ENCODE peak calls at places on chromosome 12, in ten cellular contexts. U is GM23338, M is AG04449, F is heart left ventricle, L is stomach, E is fibroblast of lung, K is endothelial cell of umbilical vein, R is aorta, S is left ventricle myocardium inferior, G is neuronal stem cell. A is an unnamed sample.

GRCh38 chr12:69511016-69511415 is 40.8 kb downstream of the FRS2 start:
- DNase-seq in U (no peak), M (no peak), F (no peak), L (no peak), E (no peak), K (no peak), R (no peak), S (no peak), G (no peak), A (no peak)

GRCh38 chr12:16347391-16348298 is at the start of gene MGST1:
- DNase-seq in U (peak), M (no peak), F (peak), L (peak), E (peak), K (peak), R (peak), S (peak), G (peak), A (peak)

GRCh38 chr12:106000376-106001104 is 138.2 kb downstream of the NUAK1 start:
- DNase-seq in U (no peak), M (no peak), F (no peak), L (no peak), E (no peak), K (no peak), R (no peak), S (no peak), G (no peak), A (no peak)

GRCh38 chr12:111410229-111411186 is 4.8 kb downstream of the SH2B3 start:
- DNase-seq in U (no peak), M (no peak), F (no peak), L (no peak), E (peak), K (peak), R (no peak), S (peak), G (no peak), A (peak)

GRCh38 chr12:130675121-130675520 is 41.0 kb downstream of the RIMBP2 start:
- DNase-seq in U (no peak), M (no peak), F (no peak), L (no peak), E (no peak), K (no peak), R (no peak), S (no peak), G (no peak), A (no peak)

GRCh38 chr12:59372971-59373370 is 222.9 kb upstream of the SLC16A7 start:
- DNase-seq in U (peak), M (no peak), F (no peak), L (no peak), E (peak), K (peak), R (no peak), S (no peak), G (no peak), A (peak)

GRCh38 chr12:113609692-113610469 is 138.2 kb upstream of the LHX5 start:
- DNase-seq in U (peak), M (no peak), F (no peak), L (no peak), E (no peak), K (no peak), R (no peak), S (no peak), G (peak), A (no peak)

GRCh38 chr12:106769078-106769477 is 5.4 kb upstream of the RIC8B start:
- DNase-seq in U (peak), M (peak), F (no peak), L (no peak), E (peak), K (no peak), R (no peak), S (no peak), G (no peak), A (peak)

GRCh38 chr12:102551186-102551585 is 70.8 kb upstream of the IGF1 start:
- DNase-seq in U (no peak), M (no peak), F (no peak), L (no peak), E (no peak), K (no peak), R (no peak), S (no peak), G (no peak), A (no peak)

GRCh38 chr12:49903351-49903699 is 375 bp downstream of the FAIM2 start:
- DNase-seq in U (no peak), M (no peak), F (no peak), L (no peak), E (no peak), K (no peak), R (peak), S (no peak), G (no peak), A (no peak)

GRCh38 chr12:54428050-54429013 is 9.3 kb upstream of the ITGA5 start:
- DNase-seq in U (no peak), M (no peak), F (peak), L (no peak), E (peak), K (peak), R (peak), S (no peak), G (no peak), A (peak)

GRCh38 chr12:70744133-70744532 is 106.9 kb upstream of the PTPRB start:
- DNase-seq in U (no peak), M (no peak), F (no peak), L (no peak), E (no peak), K (no peak), R (no peak), S (no peak), G (no peak), A (peak)

GRCh38 chr12:92485356-92486348 is 217.1 kb upstream of the PLEKHG7 start:
- DNase-seq in U (no peak), M (no peak), F (no peak), L (no peak), E (no peak), K (peak), R (no peak), S (no peak), G (no peak), A (peak)

GRCh38 chr12:55673638-55674037 is 34.1 kb downstream of the ITGA7 start:
- DNase-seq in U (no peak), M (no peak), F (no peak), L (no peak), E (no peak), K (no peak), R (no peak), S (no peak), G (no peak), A (no peak)

GRCh38 chr12:53726342-53726741 is 910 bp downstream of the CALCOCO1 start:
- DNase-seq in U (no peak), M (no peak), F (no peak), L (no peak), E (no peak), K (no peak), R (no peak), S (no peak), G (no peak), A (no peak)

GRCh38 chr12:18696971-18697602 is 40.7 kb downstream of the PLCZ1 start:
- DNase-seq in U (no peak), M (no peak), F (no peak), L (no peak), E (peak), K (no peak), R (no peak), S (no peak), G (no peak), A (peak)

GRCh38 chr12:46124848-46125619 is 134.7 kb upstream of the SCAF11 start:
- DNase-seq in U (peak), M (peak), F (peak), L (peak), E (peak), K (peak), R (no peak), S (no peak), G (peak), A (peak)

GRCh38 chr12:121992059-121992879 is 29.4 kb upstream of the BCL7A start:
- DNase-seq in U (no peak), M (peak), F (no peak), L (no peak), E (peak), K (peak), R (no peak), S (no peak), G (no peak), A (peak)

GRCh38 chr12:105775351-105775750 is 363.4 kb downstream of the NUAK1 start:
- DNase-seq in U (no peak), M (peak), F (no peak), L (no peak), E (peak), K (peak), R (no peak), S (no peak), G (no peak), A (no peak)

GRCh38 chr12:32395031-32395430 is 4.3 kb upstream of the FGD4 start:
- DNase-seq in U (no peak), M (no peak), F (no peak), L (no peak), E (no peak), K (no peak), R (no peak), S (no peak), G (no peak), A (no peak)

GRCh38 chr12:18690653-18691052 is 47.2 kb downstream of the PLCZ1 start:
- DNase-seq in U (no peak), M (no peak), F (no peak), L (no peak), E (peak), K (no peak), R (no peak), S (no peak), G (no peak), A (peak)

GRCh38 chr12:69497308-69498026 is 27.3 kb downstream of the FRS2 start:
- DNase-seq in U (no peak), M (no peak), F (no peak), L (no peak), E (peak), K (no peak), R (no peak), S (no peak), G (no peak), A (peak)

GRCh38 chr12:43832506-43833168 is 3.2 kb upstream of the TMEM117 start:
- DNase-seq in U (no peak), M (no peak), F (no peak), L (no peak), E (no peak), K (no peak), R (no peak), S (no peak), G (no peak), A (no peak)

GRCh38 chr12:113174461-113175384 is 10.6 kb downstream of the DDX54 start:
- DNase-seq in U (peak), M (no peak), F (peak), L (peak), E (peak), K (peak), R (peak), S (peak), G (peak), A (peak)

GRCh38 chr12:47835017-47835830 is 15.5 kb upstream of the HDAC7 start:
- DNase-seq in U (no peak), M (no peak), F (no peak), L (no peak), E (no peak), K (no peak), R (peak), S (no peak), G (no peak), A (no peak)

GRCh38 chr12:28967426-28967825 is 181.7 kb upstream of the FAR2 start:
- DNase-seq in U (no peak), M (no peak), F (no peak), L (no peak), E (no peak), K (no peak), R (no peak), S (no peak), G (no peak), A (no peak)

GRCh38 chr12:47048541-47048940 is 30.9 kb upstream of the PCED1B start:
- DNase-seq in U (no peak), M (no peak), F (no peak), L (no peak), E (no peak), K (no peak), R (no peak), S (no peak), G (no peak), A (no peak)

GRCh38 chr12:53960187-53961024 is 5.7 kb downstream of the HOXC12 start:
- DNase-seq in U (no peak), M (no peak), F (no peak), L (no peak), E (no peak), K (no peak), R (no peak), S (no peak), G (no peak), A (no peak)

GRCh38 chr12:1282670-1283361 is 291.8 kb downstream of the ERC1 start:
- DNase-seq in U (peak), M (no peak), F (peak), L (no peak), E (peak), K (no peak), R (peak), S (peak), G (no peak), A (peak)

GRCh38 chr12:106195638-106196037 is 52.2 kb downstream of the CKAP4 start:
- DNase-seq in U (no peak), M (peak), F (peak), L (peak), E (peak), K (no peak), R (peak), S (peak), G (no peak), A (peak)

GRCh38 chr12:20931894-20932293 is 121.4 kb downstream of the SLCO1B3 start:
- DNase-seq in U (peak), M (no peak), F (no peak), L (no peak), E (no peak), K (no peak), R (no peak), S (no peak), G (no peak), A (no peak)

GRCh38 chr12:19761465-19761864 is 322.2 kb downstream of the AEBP2 start:
- DNase-seq in U (no peak), M (no peak), F (no peak), L (no peak), E (no peak), K (peak), R (no peak), S (no peak), G (no peak), A (no peak)

GRCh38 chr12:28032811-28033537 is 60.4 kb upstream of the PTHLH start:
- DNase-seq in U (no peak), M (no peak), F (no peak), L (no peak), E (no peak), K (no peak), R (no peak), S (no peak), G (no peak), A (peak)

DNA sequence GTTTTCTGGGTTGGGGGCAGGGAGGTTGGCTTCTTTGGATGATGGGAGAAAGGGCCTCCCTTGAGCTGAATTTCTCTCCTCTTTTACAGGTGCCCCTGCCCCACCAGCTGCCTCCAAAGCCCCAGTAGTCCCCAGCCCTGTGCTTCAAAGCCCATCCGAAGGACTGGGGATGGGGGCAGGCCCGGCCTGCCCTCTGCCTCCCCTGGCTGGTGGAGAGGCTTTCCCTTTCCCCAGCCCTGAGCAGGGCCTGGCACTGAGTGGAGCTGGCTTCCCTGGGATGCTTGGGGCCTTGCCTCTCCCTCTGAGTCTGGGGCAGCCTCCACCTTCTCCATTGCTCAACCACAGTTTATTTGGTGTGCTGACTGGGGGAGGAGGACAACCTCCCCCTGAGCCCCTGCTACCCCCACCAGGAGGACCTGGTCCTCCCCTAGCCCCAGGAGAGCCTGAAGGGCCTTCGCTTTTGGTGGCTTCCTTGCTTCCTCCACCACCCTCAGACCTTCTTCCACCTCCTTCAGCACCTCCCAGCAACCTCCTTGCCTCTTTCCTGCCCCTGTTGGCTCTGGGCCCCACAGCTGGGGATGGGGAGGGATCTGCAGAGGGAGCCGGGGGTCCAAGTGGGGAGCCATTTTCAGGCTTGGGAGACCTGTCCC is 4.0 kb downstream of the MBD6 start:
- DNase-seq in U (no peak), M (no peak), F (no peak), L (no peak), E (no peak), K (no peak), R (no peak), S (no peak), G (no peak), A (no peak)
- H3K4me3 ChIP-seq in U (no peak), M (no peak), F (no peak), L (no peak), E (no peak), K (no peak), R (no peak), S (no peak), G (no peak), A (no peak)

DNA sequence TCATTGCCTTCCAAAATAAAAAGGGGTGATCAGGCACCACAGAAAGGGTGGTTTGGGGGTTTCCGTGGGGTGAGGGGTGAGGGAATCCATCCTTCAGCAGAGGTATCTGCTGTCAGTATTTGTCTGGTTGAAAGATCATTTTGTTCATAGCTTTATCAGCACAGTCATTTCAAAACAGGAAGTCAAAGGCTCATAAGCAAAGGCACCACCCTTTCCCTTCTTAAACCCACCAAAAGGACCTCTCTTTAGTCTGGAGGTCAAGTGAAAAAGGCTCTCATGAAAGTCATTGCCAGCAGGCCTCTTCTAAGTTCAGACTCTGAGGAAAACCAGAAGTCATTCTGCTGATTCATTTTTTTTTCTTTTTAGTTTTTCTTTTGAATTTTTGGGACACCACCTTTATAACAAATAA is 6.2 kb downstream of the CHST11 start:
- DNase-seq in U (no peak), M (no peak), F (no peak), L (no peak), E (no peak), K (peak), R (no peak), S (no peak), G (no peak), A (no peak)
- H3K4me3 ChIP-seq in U (no peak), M (no peak), F (no peak), L (no peak), E (no peak), K (no peak), R (no peak), S (no peak), G (no peak), A (no peak)

DNA sequence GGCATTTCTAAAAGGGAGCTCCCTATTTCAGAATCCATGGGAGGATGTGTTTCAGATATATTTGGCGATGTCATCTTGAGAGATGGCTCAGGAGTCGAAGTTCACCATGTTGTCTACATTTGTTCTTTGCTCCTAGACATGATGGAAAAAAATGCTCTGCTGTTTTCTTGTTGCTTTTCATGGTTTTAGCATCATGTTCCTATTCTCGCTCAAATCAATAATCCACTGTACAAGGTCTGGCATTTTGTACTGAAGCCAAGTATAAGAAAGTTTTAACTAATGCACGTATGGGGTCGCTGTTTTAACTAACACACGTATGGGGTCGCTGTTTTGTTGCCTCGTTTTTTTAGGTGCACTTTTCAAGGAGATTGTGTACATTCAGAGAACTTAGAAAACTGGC is 60.9 kb downstream of the PLXNC1 start:
- DNase-seq in U (no peak), M (no peak), F (no peak), L (no peak), E (no peak), K (no peak), R (no peak), S (no peak), G (no peak), A (no peak)
- H3K4me3 ChIP-seq in U (no peak), M (no peak), F (no peak), L (no peak), E (no peak), K (no peak), R (no peak), S (no peak), G (no peak), A (no peak)

DNA sequence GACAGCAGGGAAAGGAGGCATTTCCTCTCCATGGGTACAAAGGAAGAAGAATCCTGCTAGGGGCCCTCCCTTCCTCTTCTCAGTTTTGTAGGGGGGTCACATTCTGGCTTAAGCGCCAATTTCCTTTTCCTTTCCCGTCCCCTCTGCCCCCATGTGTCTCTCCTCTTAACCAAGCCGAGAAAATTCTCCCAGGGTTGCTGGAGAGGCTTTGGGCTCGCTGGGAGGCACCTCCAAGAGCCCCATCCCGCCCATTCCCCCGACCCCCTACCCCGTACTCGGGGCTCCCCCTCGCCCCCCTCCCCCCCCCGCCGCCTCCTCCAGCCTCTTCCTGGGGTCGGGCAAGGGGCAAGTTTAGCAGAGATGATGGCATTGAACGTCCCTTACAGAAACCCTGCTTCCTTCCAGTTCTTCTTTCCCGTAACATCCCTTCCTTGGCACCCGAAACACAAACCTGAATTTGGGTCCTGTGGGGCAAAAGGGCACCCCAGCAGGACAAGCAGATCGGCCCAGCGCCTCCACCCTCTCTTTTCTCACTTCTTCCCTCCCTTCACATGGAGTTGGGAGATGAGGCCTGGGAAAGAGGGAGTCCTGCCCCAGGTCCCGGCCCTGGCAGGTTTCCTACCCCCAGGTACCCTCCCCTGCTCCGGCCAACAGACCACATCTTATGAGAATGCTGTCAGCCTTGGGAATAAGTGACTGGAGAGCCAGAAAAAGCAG is 13.7 kb downstream of the PLEKHG6 start:
- DNase-seq in U (no peak), M (no peak), F (no peak), L (no peak), E (no peak), K (no peak), R (no peak), S (no peak), G (no peak), A (no peak)
- H3K4me3 ChIP-seq in U (peak), M (no peak), F (no peak), L (peak), E (no peak), K (no peak), R (no peak), S (peak), G (no peak), A (no peak)

DNA sequence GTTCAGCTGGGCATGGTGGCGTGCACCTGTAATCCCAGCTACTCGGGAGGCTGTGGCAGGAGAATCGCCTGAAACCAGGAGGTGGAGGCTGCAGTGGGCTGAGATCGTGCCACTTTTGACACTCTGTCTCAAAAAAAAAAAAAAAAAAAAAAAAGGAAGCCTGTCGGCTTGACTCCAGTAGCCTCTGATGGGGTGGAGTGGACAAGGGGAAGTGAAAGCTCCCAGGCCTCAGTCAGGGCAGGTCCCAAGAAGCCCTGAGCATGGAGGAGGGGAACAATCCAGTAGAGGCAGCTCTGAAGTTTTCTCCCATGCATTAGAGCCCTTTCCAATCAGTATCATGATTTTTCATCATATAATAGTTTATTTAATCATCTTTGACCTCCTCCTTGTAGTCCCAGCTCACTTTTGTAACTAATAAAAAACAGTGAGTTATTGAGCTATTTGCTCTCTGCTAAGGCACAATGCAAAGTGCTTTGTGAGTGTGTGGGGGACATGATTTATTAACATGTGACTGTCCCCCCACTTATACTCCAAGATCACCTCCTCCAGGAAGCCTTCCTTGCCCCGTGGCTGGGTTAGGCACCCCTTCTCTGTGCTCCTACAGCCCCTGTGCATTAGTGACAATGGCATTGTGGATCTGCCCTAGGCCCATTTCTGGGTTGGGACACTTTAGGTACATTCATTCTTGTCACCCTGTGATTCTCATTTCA is 4.7 kb upstream of the SSH1 start:
- DNase-seq in U (no peak), M (no peak), F (peak), L (no peak), E (no peak), K (no peak), R (peak), S (peak), G (no peak), A (no peak)
- H3K4me3 ChIP-seq in U (no peak), M (no peak), F (no peak), L (no peak), E (no peak), K (no peak), R (no peak), S (no peak), G (no peak), A (no peak)